ENCODE peak calls at places on chromosome 10, in seven cellular contexts. One of them, this sample, is unnamed.

GRCh38 chr10:125057158-125058001 is 103.0 kb downstream of the CTBP2 start:
- DNase-seq in NCI-H1092 treated with DMSO at 0.1 percent for 48 hours: no peak
- DNase-seq in germinal center: no peak
- DNase-seq in CD4-positive, CD25-positive, alpha-beta regulatory T cell: no peak
- DNase-seq in left ventricle myocardium inferior: peak; percentile 61
- DNase-seq in NCI-H460: no peak
- DNase-seq in HFFc6: peak; percentile 81
- DNase-seq in this sample: no peak

GRCh38 chr10:3740157-3740871 is 44.7 kb downstream of the KLF6 start:
- DNase-seq in NCI-H1092 treated with DMSO at 0.1 percent for 48 hours: no peak
- DNase-seq in germinal center: no peak
- DNase-seq in CD4-positive, CD25-positive, alpha-beta regulatory T cell: no peak
- DNase-seq in left ventricle myocardium inferior: no peak
- DNase-seq in NCI-H460: no peak
- DNase-seq in HFFc6: peak; percentile 1
- DNase-seq in this sample: peak; percentile 78

GRCh38 chr10:103316087-103316486 is 34.9 kb downstream of the PCGF6 start:
- DNase-seq in NCI-H1092 treated with DMSO at 0.1 percent for 48 hours: no peak
- DNase-seq in germinal center: no peak
- DNase-seq in CD4-positive, CD25-positive, alpha-beta regulatory T cell: no peak
- DNase-seq in left ventricle myocardium inferior: no peak
- DNase-seq in NCI-H460: no peak
- DNase-seq in HFFc6: no peak
- DNase-seq in this sample: no peak

GRCh38 chr10:88883443-88883799 is 3.4 kb downstream of the STAMBPL1 start:
- DNase-seq in NCI-H1092 treated with DMSO at 0.1 percent for 48 hours: no peak
- DNase-seq in germinal center: no peak
- DNase-seq in CD4-positive, CD25-positive, alpha-beta regulatory T cell: no peak
- DNase-seq in left ventricle myocardium inferior: no peak
- DNase-seq in NCI-H460: no peak
- DNase-seq in HFFc6: no peak
- DNase-seq in this sample: no peak

GRCh38 chr10:70742537-70743429 is 42.4 kb downstream of the TBATA start:
- DNase-seq in NCI-H1092 treated with DMSO at 0.1 percent for 48 hours: no peak
- DNase-seq in germinal center: no peak
- DNase-seq in CD4-positive, CD25-positive, alpha-beta regulatory T cell: no peak
- DNase-seq in left ventricle myocardium inferior: peak; percentile 54
- DNase-seq in NCI-H460: no peak
- DNase-seq in HFFc6: no peak
- DNase-seq in this sample: no peak

GRCh38 chr10:102517553-102517952 is 13.8 kb downstream of the SUFU start:
- DNase-seq in NCI-H1092 treated with DMSO at 0.1 percent for 48 hours: no peak
- DNase-seq in germinal center: no peak
- DNase-seq in CD4-positive, CD25-positive, alpha-beta regulatory T cell: no peak
- DNase-seq in left ventricle myocardium inferior: no peak
- DNase-seq in NCI-H460: no peak
- DNase-seq in HFFc6: peak; percentile 69
- DNase-seq in this sample: no peak

GRCh38 chr10:132616170-132616994 is 78.8 kb downstream of the INPP5A start:
- DNase-seq in NCI-H1092 treated with DMSO at 0.1 percent for 48 hours: no peak
- DNase-seq in germinal center: no peak
- DNase-seq in CD4-positive, CD25-positive, alpha-beta regulatory T cell: peak; percentile 5
- DNase-seq in left ventricle myocardium inferior: no peak
- DNase-seq in NCI-H460: no peak
- DNase-seq in HFFc6: no peak
- DNase-seq in this sample: no peak

GRCh38 chr10:1874533-1874932 is 137.2 kb upstream of the ADARB2 start:
- DNase-seq in NCI-H1092 treated with DMSO at 0.1 percent for 48 hours: no peak
- DNase-seq in germinal center: no peak
- DNase-seq in CD4-positive, CD25-positive, alpha-beta regulatory T cell: no peak
- DNase-seq in left ventricle myocardium inferior: no peak
- DNase-seq in NCI-H460: no peak
- DNase-seq in HFFc6: no peak
- DNase-seq in this sample: no peak

GRCh38 chr10:133132711-133133291 is 27.2 kb upstream of the KNDC1 start:
- DNase-seq in NCI-H1092 treated with DMSO at 0.1 percent for 48 hours: no peak
- DNase-seq in germinal center: no peak
- DNase-seq in CD4-positive, CD25-positive, alpha-beta regulatory T cell: no peak
- DNase-seq in left ventricle myocardium inferior: no peak
- DNase-seq in NCI-H460: no peak
- DNase-seq in HFFc6: no peak
- DNase-seq in this sample: no peak

GRCh38 chr10:47445720-47446119 is 38.2 kb downstream of the ANXA8 start:
- DNase-seq in NCI-H1092 treated with DMSO at 0.1 percent for 48 hours: no peak
- DNase-seq in germinal center: no peak
- DNase-seq in CD4-positive, CD25-positive, alpha-beta regulatory T cell: no peak
- DNase-seq in left ventricle myocardium inferior: no peak
- DNase-seq in NCI-H460: no peak
- DNase-seq in HFFc6: no peak
- DNase-seq in this sample: no peak

GRCh38 chr10:66538352-66538751 is 387.5 kb upstream of the LRRTM3 start:
- DNase-seq in NCI-H1092 treated with DMSO at 0.1 percent for 48 hours: no peak
- DNase-seq in germinal center: no peak
- DNase-seq in CD4-positive, CD25-positive, alpha-beta regulatory T cell: no peak
- DNase-seq in left ventricle myocardium inferior: no peak
- DNase-seq in NCI-H460: no peak
- DNase-seq in HFFc6: no peak
- DNase-seq in this sample: no peak

GRCh38 chr10:70617798-70618568 is 15.4 kb upstream of the PRF1 start:
- DNase-seq in NCI-H1092 treated with DMSO at 0.1 percent for 48 hours: peak; percentile 16
- DNase-seq in germinal center: no peak
- DNase-seq in CD4-positive, CD25-positive, alpha-beta regulatory T cell: no peak
- DNase-seq in left ventricle myocardium inferior: no peak
- DNase-seq in NCI-H460: no peak
- DNase-seq in HFFc6: no peak
- DNase-seq in this sample: no peak

GRCh38 chr10:43100366-43100765 is 23.5 kb downstream of the RET start:
- DNase-seq in NCI-H1092 treated with DMSO at 0.1 percent for 48 hours: no peak
- DNase-seq in germinal center: no peak
- DNase-seq in CD4-positive, CD25-positive, alpha-beta regulatory T cell: no peak
- DNase-seq in left ventricle myocardium inferior: no peak
- DNase-seq in NCI-H460: no peak
- DNase-seq in HFFc6: no peak
- DNase-seq in this sample: no peak

GRCh38 chr10:103603382-103603781 is 109.9 kb downstream of the NEURL1 start:
- DNase-seq in NCI-H1092 treated with DMSO at 0.1 percent for 48 hours: no peak
- DNase-seq in germinal center: no peak
- DNase-seq in CD4-positive, CD25-positive, alpha-beta regulatory T cell: no peak
- DNase-seq in left ventricle myocardium inferior: no peak
- DNase-seq in NCI-H460: no peak
- DNase-seq in HFFc6: no peak
- DNase-seq in this sample: no peak

GRCh38 chr10:10869592-10869991 is 148.1 kb upstream of the CELF2 start:
- DNase-seq in NCI-H1092 treated with DMSO at 0.1 percent for 48 hours: no peak
- DNase-seq in germinal center: no peak
- DNase-seq in CD4-positive, CD25-positive, alpha-beta regulatory T cell: no peak
- DNase-seq in left ventricle myocardium inferior: no peak
- DNase-seq in NCI-H460: no peak
- DNase-seq in HFFc6: peak; percentile 5
- DNase-seq in this sample: no peak

GRCh38 chr10:100562806-100563293 is 27.1 kb downstream of the HIF1AN start:
- DNase-seq in NCI-H1092 treated with DMSO at 0.1 percent for 48 hours: no peak
- DNase-seq in germinal center: peak; percentile 36
- DNase-seq in CD4-positive, CD25-positive, alpha-beta regulatory T cell: no peak
- DNase-seq in left ventricle myocardium inferior: no peak
- DNase-seq in NCI-H460: no peak
- DNase-seq in HFFc6: peak; percentile 66
- DNase-seq in this sample: peak; percentile 47

GRCh38 chr10:5497289-5497688 is 2.1 kb downstream of the CALML5 start:
- DNase-seq in NCI-H1092 treated with DMSO at 0.1 percent for 48 hours: no peak
- DNase-seq in germinal center: no peak
- DNase-seq in CD4-positive, CD25-positive, alpha-beta regulatory T cell: no peak
- DNase-seq in left ventricle myocardium inferior: no peak
- DNase-seq in NCI-H460: no peak
- DNase-seq in HFFc6: no peak
- DNase-seq in this sample: no peak

GRCh38 chr10:73211106-73211811 is 35.8 kb downstream of the DNAJC9 start:
- DNase-seq in NCI-H1092 treated with DMSO at 0.1 percent for 48 hours: no peak
- DNase-seq in germinal center: no peak
- DNase-seq in CD4-positive, CD25-positive, alpha-beta regulatory T cell: no peak
- DNase-seq in left ventricle myocardium inferior: no peak
- DNase-seq in NCI-H460: no peak
- DNase-seq in HFFc6: no peak
- DNase-seq in this sample: no peak

GRCh38 chr10:124741281-124741921 is 2.8 kb downstream of the FAM53B start:
- DNase-seq in NCI-H1092 treated with DMSO at 0.1 percent for 48 hours: peak; percentile 72
- DNase-seq in germinal center: peak; percentile 80
- DNase-seq in CD4-positive, CD25-positive, alpha-beta regulatory T cell: peak; percentile 71
- DNase-seq in left ventricle myocardium inferior: peak; percentile 87
- DNase-seq in NCI-H460: peak; percentile 54
- DNase-seq in HFFc6: peak; percentile 62
- DNase-seq in this sample: peak; percentile 87

GRCh38 chr10:107971411-107971810 is 806.9 kb upstream of the SORCS1 start:
- DNase-seq in NCI-H1092 treated with DMSO at 0.1 percent for 48 hours: no peak
- DNase-seq in germinal center: no peak
- DNase-seq in CD4-positive, CD25-positive, alpha-beta regulatory T cell: no peak
- DNase-seq in left ventricle myocardium inferior: no peak
- DNase-seq in NCI-H460: no peak
- DNase-seq in HFFc6: no peak
- DNase-seq in this sample: no peak

GRCh38 chr10:124244256-124244877 is 151.0 kb upstream of the CHST15 start:
- DNase-seq in NCI-H1092 treated with DMSO at 0.1 percent for 48 hours: no peak
- DNase-seq in germinal center: no peak
- DNase-seq in CD4-positive, CD25-positive, alpha-beta regulatory T cell: no peak
- DNase-seq in left ventricle myocardium inferior: no peak
- DNase-seq in NCI-H460: no peak
- DNase-seq in HFFc6: no peak
- DNase-seq in this sample: no peak

GRCh38 chr10:843703-844102 is 87.8 kb downstream of the LARP4B start:
- DNase-seq in NCI-H1092 treated with DMSO at 0.1 percent for 48 hours: no peak
- DNase-seq in germinal center: no peak
- DNase-seq in CD4-positive, CD25-positive, alpha-beta regulatory T cell: no peak
- DNase-seq in left ventricle myocardium inferior: no peak
- DNase-seq in NCI-H460: no peak
- DNase-seq in HFFc6: no peak
- DNase-seq in this sample: no peak

GRCh38 chr10:79487296-79488194 is 24.8 kb upstream of the EIF5AL1 start:
- DNase-seq in NCI-H1092 treated with DMSO at 0.1 percent for 48 hours: peak; percentile 13
- DNase-seq in germinal center: peak; percentile 56
- DNase-seq in CD4-positive, CD25-positive, alpha-beta regulatory T cell: peak; percentile 7
- DNase-seq in left ventricle myocardium inferior: peak; percentile 43
- DNase-seq in NCI-H460: peak; percentile 38
- DNase-seq in HFFc6: peak; percentile 51
- DNase-seq in this sample: peak; percentile 63

This sample was measured in A549.